ENCODE peak calls at places on chromosomes 7 and 10, in five cellular contexts. Y is endothelial cell of umbilical vein, M is GM23248, T is heart left ventricle, P is left ventricle myocardium inferior. A is an unnamed sample.

GRCh38 chr10:124493191-124493936 is 31.7 kb downstream of the LHPP start:
- DNase-seq in Y (no peak), M (no peak), T (no peak), P (no peak), A (no peak)

GRCh38 chr7:32163141-32163806 is 93.1 kb upstream of the PDE1C start:
- DNase-seq in Y (peak; percentile 94), M (peak; percentile 94), T (peak; percentile 76), P (peak; percentile 65), A (peak; percentile 73)

GRCh38 chr10:80272793-80273522 is 16.5 kb downstream of the MAT1A start:
- DNase-seq in Y (no peak), M (peak; percentile 28), T (no peak), P (no peak), A (peak; percentile 55)

GRCh38 chr7:157690058-157690832 is 353.4 kb downstream of the DNAJB6 start:
- DNase-seq in Y (no peak), M (peak; percentile 29), T (no peak), P (no peak), A (peak; percentile 81)

GRCh38 chr7:32519763-32520162 is 24.5 kb downstream of the AVL9 start:
- DNase-seq in Y (no peak), M (no peak), T (no peak), P (no peak), A (no peak)

GRCh38 chr10:45008524-45009161 is 7.9 kb downstream of the ZNF22 start:
- DNase-seq in Y (peak; percentile 94), M (peak; percentile 90), T (no peak), P (no peak), A (peak; percentile 90)

GRCh38 chr10:44908071-44908709 is 2.9 kb upstream of the TMEM72 start:
- DNase-seq in Y (no peak), M (no peak), T (no peak), P (no peak), A (no peak)

GRCh38 chr7:151409555-151410404 is at the start of gene WDR86:
- DNase-seq in Y (no peak), M (no peak), T (no peak), P (no peak), A (peak; percentile 66)

GRCh38 chr10:6009159-6009558 is 31.8 kb upstream of the IL15RA start:
- DNase-seq in Y (no peak), M (peak; percentile 86), T (no peak), P (no peak), A (no peak)

GRCh38 chr10:106571216-106571954 is 593.1 kb downstream of the SORCS1 start:
- DNase-seq in Y (no peak), M (peak; percentile 67), T (no peak), P (no peak), A (no peak)

GRCh38 chr7:3020416-3020815 is 23.3 kb downstream of the CARD11 start:
- DNase-seq in Y (no peak), M (no peak), T (no peak), P (no peak), A (no peak)

DNA sequence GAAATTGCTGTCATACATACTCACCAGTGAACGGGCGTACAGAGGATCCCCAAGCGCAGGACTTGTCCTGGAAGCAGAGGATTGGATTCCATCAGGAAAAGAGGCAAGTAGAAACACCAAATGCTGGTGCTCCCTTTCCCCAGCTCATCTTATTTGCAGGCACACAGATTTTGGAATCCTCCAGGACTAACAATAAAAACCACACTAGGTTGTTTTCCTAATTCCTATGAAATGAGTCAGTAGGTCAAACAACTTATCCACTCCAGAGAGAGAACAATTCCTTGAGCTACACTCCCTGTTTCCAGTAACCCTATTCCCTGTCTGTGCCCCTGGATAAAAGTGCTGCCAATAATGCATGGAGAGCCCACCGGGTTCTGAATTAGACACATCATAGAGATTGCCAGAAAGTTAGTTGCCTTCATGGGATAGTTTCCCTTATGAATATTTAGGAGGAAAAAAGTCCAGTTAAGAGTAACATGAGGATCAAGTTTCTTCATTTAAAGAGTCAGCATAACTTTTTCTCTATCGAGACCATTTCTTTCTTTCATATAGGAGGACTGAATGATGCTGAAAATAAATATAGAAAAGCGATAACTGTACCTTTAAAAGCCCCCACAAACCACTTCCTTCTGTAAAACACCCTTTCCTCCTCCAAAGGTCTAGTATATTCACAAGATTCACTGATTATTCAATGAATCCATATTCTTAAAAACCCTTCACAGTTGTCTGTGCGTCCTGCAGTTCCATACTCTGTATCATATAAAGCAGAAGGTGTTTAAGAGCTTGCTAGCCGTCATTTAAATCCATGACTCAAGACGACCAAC is 178.3 kb upstream of the KLF14 start:
- DNase-seq in Y (peak; percentile 81), M (peak; percentile 82), T (no peak), P (no peak), A (no peak)
- H3K36me3 ChIP-seq in Y (no peaks in the 10 kb centered on the region), M (peaks cover 39% of the 10 kb centered on the region), T (no peaks in the 10 kb centered on the region), P (no peaks in the 10 kb centered on the region), A (peaks cover 45% of the 10 kb centered on the region)

GRCh38 chr10:130257897-130258296 is 121.7 kb downstream of the GLRX3 start:
- DNase-seq in Y (no peak), M (no peak), T (no peak), P (no peak), A (no peak)

GRCh38 chr10:130251766-130252165 is 115.6 kb downstream of the GLRX3 start:
- DNase-seq in Y (no peak), M (no peak), T (no peak), P (no peak), A (no peak)

GRCh38 chr10:130255777-130256176 is 119.6 kb downstream of the GLRX3 start:
- DNase-seq in Y (no peak), M (no peak), T (no peak), P (no peak), A (no peak)

GRCh38 chr10:130250127-130250526 is 113.9 kb downstream of the GLRX3 start:
- DNase-seq in Y (no peak), M (no peak), T (no peak), P (no peak), A (no peak)

DNA sequence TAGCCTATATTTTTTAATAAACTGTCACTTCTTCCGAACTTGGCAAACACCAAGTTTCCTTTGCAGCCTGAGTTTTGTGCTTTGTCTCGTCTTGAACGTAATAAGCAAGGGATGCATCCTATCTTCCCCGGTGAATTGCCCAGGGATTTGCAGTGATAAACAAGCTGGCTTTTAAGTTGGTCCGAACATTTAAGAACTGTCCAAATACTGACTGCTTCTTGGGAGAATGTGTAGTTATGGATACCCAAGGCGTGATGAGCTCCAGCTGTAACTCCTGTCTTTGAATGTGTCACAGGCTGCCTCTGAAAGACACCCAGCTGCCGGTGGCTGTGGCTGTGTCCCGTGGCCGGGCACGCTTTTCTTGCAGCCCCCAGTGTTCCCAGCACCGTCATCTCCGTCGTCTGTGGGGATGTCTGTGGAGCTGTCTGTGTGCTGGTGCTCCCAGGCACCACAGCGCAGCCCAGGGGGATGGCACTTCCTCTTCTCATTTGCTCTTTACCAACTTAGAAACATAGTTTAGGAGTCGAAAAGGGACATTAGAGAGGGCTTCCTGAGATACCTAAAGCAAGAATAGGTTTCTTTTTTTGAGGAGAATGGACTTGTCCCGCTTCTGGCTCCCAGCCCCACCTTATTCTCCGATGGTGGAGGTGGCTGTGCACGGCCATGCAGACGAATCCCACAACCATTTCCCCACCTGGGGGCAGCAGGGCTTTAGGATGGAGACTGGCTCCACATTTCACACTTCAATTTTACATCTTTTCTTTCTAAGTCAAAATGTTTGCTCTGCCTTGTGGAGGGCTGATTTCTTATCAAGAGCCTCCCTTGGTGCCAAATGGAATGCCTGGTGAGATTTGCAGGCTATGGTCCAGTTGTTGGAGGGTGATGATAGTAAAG is 118.2 kb downstream of the GLRX3 start:
- DNase-seq in Y (no peak), M (no peak), T (no peak), P (no peak), A (no peak)
- H3K9me3 ChIP-seq in Y (peaks cover 7% of the 10 kb centered on the region), M (no peaks in the 10 kb centered on the region), T (no peaks in the 10 kb centered on the region), P (peaks cover 4% of the 10 kb centered on the region), A (no peaks in the 10 kb centered on the region)

GRCh38 chr10:103767756-103768155 is 87.6 kb downstream of the SH3PXD2A start:
- DNase-seq in Y (no peak), M (no peak), T (no peak), P (no peak), A (no peak)
- H3K36me3 ChIP-seq in Y (no peaks in the 10 kb centered on the region), M (no peaks in the 10 kb centered on the region), T (no peaks in the 10 kb centered on the region), P (no peaks in the 10 kb centered on the region), A (no peaks in the 10 kb centered on the region)

GRCh38 chr10:33523236-33523792 is 188.8 kb upstream of the NRP1 start:
- DNase-seq in Y (no peak), M (no peak), T (no peak), P (no peak), A (no peak)

GRCh38 chr10:33521904-33522303 is 187.4 kb upstream of the NRP1 start:
- DNase-seq in Y (no peak), M (no peak), T (no peak), P (no peak), A (no peak)

GRCh38 chr10:33520223-33520622 is 185.8 kb upstream of the NRP1 start:
- DNase-seq in Y (no peak), M (peak; percentile 20), T (no peak), P (no peak), A (no peak)

GRCh38 chr10:33521062-33521461 is 186.6 kb upstream of the NRP1 start:
- DNase-seq in Y (no peak), M (peak; percentile 44), T (no peak), P (no peak), A (no peak)

GRCh38 chr10:33519130-33519860 is 184.8 kb upstream of the NRP1 start:
- DNase-seq in Y (no peak), M (no peak), T (no peak), P (no peak), A (no peak)
- H3K9me3 ChIP-seq in Y (no peaks in the 10 kb centered on the region), M (no peaks in the 10 kb centered on the region), T (no peaks in the 10 kb centered on the region), P (no peaks in the 10 kb centered on the region), A (no peaks in the 10 kb centered on the region)

GRCh38 chr7:141668853-141669252 is 33.1 kb downstream of the DENND11 start:
- DNase-seq in Y (no peak), M (no peak), T (no peak), P (no peak), A (no peak)
- H3K36me3 ChIP-seq in Y (peaks cover 18% of the 10 kb centered on the region), M (no peaks in the 10 kb centered on the region), T (peaks cover 33% of the 10 kb centered on the region), P (peaks cover 54% of the 10 kb centered on the region), A (peaks cover 3% of the 10 kb centered on the region)

GRCh38 chr7:15476101-15476918 is 85.5 kb downstream of the AGMO start:
- DNase-seq in Y (no peak), M (peak; percentile 5), T (no peak), P (no peak), A (no peak)
- H3K9me3 ChIP-seq in Y (no peaks in the 10 kb centered on the region), M (no peaks in the 10 kb centered on the region), T (no peaks in the 10 kb centered on the region), P (peaks cover 16% of the 10 kb centered on the region), A (no peaks in the 10 kb centered on the region)

DNA sequence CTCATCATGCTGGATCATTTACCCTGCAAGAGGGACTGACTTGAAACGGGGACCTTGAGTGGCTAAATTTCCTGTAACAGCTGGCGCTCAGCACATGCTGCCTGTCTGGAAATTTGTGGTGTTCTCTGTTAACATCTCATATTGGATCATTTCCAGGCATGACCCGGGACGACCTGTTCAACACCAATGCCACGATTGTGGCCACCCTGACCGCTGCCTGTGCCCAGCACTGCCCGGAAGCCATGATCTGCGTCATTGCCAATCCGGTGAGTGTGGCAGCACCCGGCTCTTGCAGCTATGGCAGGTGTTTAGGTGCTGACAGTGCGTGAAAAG is 9.9 kb downstream of the MDH2 start:
- DNase-seq in Y (no peak), M (no peak), T (peak; percentile 83), P (no peak), A (no peak)
- H3K36me3 ChIP-seq in Y (peaks cover 42% of the 10 kb centered on the region), M (peaks cover 50% of the 10 kb centered on the region), T (peaks cover 98% of the 10 kb centered on the region), P (peaks cover 86% of the 10 kb centered on the region), A (peaks cover 86% of the 10 kb centered on the region)

GRCh38 chr7:158935062-158935461 is 78.7 kb downstream of the DYNC2I1 start:
- DNase-seq in Y (no peak), M (no peak), T (no peak), P (no peak), A (no peak)
- H3K9me3 ChIP-seq in Y (no peaks in the 10 kb centered on the region), M (no peaks in the 10 kb centered on the region), T (peaks cover 19% of the 10 kb centered on the region), P (peaks cover 28% of the 10 kb centered on the region), A (no peaks in the 10 kb centered on the region)

A was measured in osteoblast.